ENCODE peak calls at places on chromosomes 16 and 17, in four cellular contexts. X is prostate gland, Y is upper lobe of left lung, V is sigmoid colon. D is an unnamed sample.

GRCh38 chr16:27033281-27033680 is 33.4 kb upstream of the C16orf82 start:
- DNase-seq in V (no peak), Y (no peak), X (no peak), D (no peak)

GRCh38 chr16:75550211-75550662 is 5.8 kb downstream of the TMEM231 start:
- DNase-seq in V (no peak), X (peak; percentile 20), Y (no peak), D (peak; percentile 31)

GRCh38 chr16:82055728-82056549 is 20.9 kb downstream of the HSD17B2 start:
- DNase-seq in V (no peak), X (peak; percentile 50), Y (no peak), D (no peak)

GRCh38 chr16:12496181-12496580 is 307.5 kb downstream of the CPPED1 start:
- DNase-seq in V (no peak), X (no peak), Y (no peak), D (no peak)

GRCh38 chr16:70573451-70574121 is 50.0 kb downstream of the SF3B3 start:
- DNase-seq in X (peak; percentile 52), V (peak; percentile 83), Y (no peak), D (no peak)

GRCh38 chr16:53822936-53823529 is 119.1 kb downstream of the FTO start:
- DNase-seq in V (no peak), Y (no peak), X (no peak), D (no peak)

GRCh38 chr16:23650674-23651073 is 9.4 kb downstream of the DCTN5 start:
- DNase-seq in V (no peak), X (no peak), Y (no peak), D (no peak)

GRCh38 chr17:3685174-3685812 is 10.7 kb downstream of the P2RX5 start:
- DNase-seq in V (no peak), X (no peak), Y (peak; percentile 69), D (no peak)

GRCh38 chr16:72501739-72502653 is 330.0 kb upstream of the PMFBP1 start:
- DNase-seq in Y (no peak), X (peak; percentile 34), V (no peak), D (peak; percentile 45)

GRCh38 chr17:34580685-34581445 is 1.5 kb downstream of the TMEM132E start:
- DNase-seq in V (no peak), X (no peak), Y (peak; percentile 83), D (no peak)

GRCh38 chr17:49214665-49215360 is 4.3 kb downstream of the ABI3 start:
- DNase-seq in Y (no peak), X (no peak), V (no peak), D (peak; percentile 79)

GRCh38 chr17:3914319-3914685 is 2.0 kb downstream of the P2RX1 start:
- DNase-seq in V (no peak), Y (no peak), X (no peak), D (peak; percentile 43)

GRCh38 chr17:65664296-65664695 is 102.8 kb upstream of the AXIN2 start:
- DNase-seq in X (no peak), Y (no peak), V (no peak), D (no peak)
- TF ChIP-seq CTCF in X (no peak), Y (no peak), V (no peak), D (no peak)

GRCh38 chr16:84087461-84088151 is 29.1 kb downstream of the MBTPS1 start:
- DNase-seq in V (no peak), X (no peak), Y (no peak), D (no peak)
- H3K4me1 ChIP-seq in V (no peaks in the 10 kb centered on the region), X (peaks cover 4% of the 10 kb centered on the region), Y (peaks cover 4% of the 10 kb centered on the region), D (no peaks in the 10 kb centered on the region)

GRCh38 chr17:2087597-2088211 is 32.8 kb downstream of the HIC1 start:
- DNase-seq in X (no peak), Y (no peak), V (peak; percentile 68), D (no peak)
- TF ChIP-seq POLR2AphosphoS5 in X (peak; percentile 29), Y (peak; percentile 79), V (peak; percentile 46), D (no peak)

GRCh38 chr16:29804455-29805231 is 1.7 kb upstream of the MAZ start:
- DNase-seq in X (peak; percentile 45), Y (no peak), V (peak; percentile 87), D (peak; percentile 39)

GRCh38 chr16:29806096-29806579 is at the start of gene MAZ:
- DNase-seq in V (no peak), Y (peak; percentile 95), X (no peak), D (no peak)

GRCh38 chr16:29806641-29807425 is 504 bp downstream of the MAZ start:
- DNase-seq in V (peak; percentile 84), X (peak; percentile 29), Y (peak; percentile 91), D (peak; percentile 44)

GRCh38 chr16:29804020-29804419 is 2.3 kb upstream of the MAZ start:
- DNase-seq in V (no peak), X (no peak), Y (no peak), D (no peak)

DNA sequence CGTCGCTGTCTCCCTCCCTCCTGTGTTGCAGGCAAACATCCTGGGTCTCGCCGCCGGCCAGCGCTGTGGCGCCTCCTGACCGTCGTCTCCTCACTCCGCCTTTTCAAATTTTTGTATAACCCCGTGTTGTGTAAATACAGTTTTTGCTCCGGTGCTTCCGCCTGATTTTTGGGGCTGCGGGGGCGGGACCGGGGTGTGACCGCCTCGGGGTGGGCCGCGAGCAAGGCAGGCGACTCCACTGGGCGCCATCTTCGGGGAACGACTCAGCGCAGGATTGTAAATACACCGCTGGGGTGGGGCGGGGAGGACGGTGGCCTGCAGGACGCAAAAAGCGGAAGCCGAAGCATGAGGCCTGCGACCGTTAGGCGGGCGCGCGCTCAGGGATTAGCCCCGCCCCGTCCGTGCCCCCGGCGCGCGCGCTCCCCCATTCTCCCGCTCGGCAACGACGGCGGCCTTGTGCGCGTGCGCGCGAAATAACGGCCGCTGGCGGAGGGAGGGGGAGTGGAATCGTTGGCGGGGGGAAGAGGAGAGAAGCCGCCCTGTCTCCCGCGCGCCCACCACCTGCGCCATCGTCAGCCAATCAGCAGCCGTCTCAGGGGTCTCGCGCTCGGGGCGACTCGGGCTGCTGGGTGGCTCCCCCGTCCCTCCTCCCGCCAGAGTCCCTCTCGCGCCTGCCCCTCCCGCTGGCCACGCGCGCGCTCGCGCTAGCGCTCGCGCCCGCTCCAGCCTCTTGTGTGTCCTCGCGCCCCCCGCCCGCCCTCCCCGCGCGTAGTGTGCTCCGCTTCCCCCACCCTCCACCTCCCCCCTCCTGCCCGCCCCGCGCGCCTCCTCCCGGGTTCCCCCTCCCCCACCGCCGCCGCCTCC is 865 bp upstream of the MAZ start:
- DNase-seq in Y (peak; percentile 99), V (peak; percentile 99), X (peak; percentile 97), D (peak; percentile 98)
- TF ChIP-seq CTCF in Y (peak; percentile 36), V (no peak), X (peak; percentile 44), D (no peak)

GRCh38 chr17:79835953-79836951 is 3.0 kb downstream of the CBX4 start:
- DNase-seq in V (no peak), X (peak; percentile 71), Y (peak; percentile 90), D (peak; percentile 90)

GRCh38 chr17:79838541-79839274 is 532 bp downstream of the CBX4 start:
- DNase-seq in X (peak; percentile 54), Y (peak; percentile 92), V (no peak), D (peak; percentile 55)

GRCh38 chr17:79836952-79837887 is 2.0 kb downstream of the CBX4 start:
- DNase-seq in Y (peak; percentile 87), X (peak; percentile 90), V (peak; percentile 93), D (peak; percentile 96)

GRCh38 chr17:79839363-79840203 is at the start of gene CBX4:
- DNase-seq in X (peak; percentile 96), V (peak; percentile 98), Y (peak; percentile 99), D (peak; percentile 97)

GRCh38 chr17:79837888-79838540 is 1.2 kb downstream of the CBX4 start:
- DNase-seq in V (no peak), Y (no peak), X (no peak), D (no peak)
- H3K4me1 ChIP-seq in V (no peaks in the 10 kb centered on the region), Y (peaks cover 62% of the 10 kb centered on the region), X (peaks cover 6% of the 10 kb centered on the region), D (peaks cover 82% of the 10 kb centered on the region)

DNA sequence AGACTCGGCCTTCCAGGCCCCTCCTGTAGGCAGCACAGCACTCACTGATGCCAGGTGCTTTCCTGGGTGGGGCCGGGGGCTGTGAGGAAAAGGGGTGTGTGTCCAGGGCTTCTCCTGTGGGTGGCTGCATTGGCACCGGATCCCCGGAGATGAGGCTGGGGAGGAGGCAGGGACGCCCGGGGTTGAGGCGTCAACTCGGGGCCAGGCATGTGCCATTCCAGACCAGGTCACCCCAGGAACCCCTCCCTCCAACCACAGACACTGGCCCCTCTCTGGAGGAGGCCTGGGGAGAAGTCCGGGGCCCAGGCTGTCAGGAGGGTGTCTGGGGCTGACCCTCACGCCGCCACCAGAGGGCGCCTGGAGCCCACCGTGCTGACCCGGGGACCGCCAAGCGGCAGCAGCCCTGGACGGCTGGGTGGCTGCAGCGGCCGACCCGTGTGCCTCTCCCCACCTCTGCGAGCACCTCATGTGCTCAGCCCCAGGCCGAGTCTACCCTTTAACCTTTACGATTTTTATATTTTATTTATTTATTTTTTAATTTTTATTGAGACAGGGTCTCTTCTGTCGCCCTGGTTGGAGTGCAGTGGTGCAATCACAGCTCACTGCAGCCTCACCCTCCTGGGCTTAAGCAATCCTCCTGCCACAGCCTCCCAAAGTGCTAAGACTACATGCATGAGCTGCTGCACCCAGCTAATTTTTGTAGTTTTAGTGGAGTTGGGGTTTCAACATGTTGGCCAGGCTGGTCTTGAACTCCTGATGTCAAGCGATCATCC is 3.2 kb upstream of the METRN start:
- DNase-seq in V (peak; percentile 87), X (peak; percentile 48), Y (peak; percentile 97), D (peak; percentile 83)
- TF ChIP-seq POLR2AphosphoS5 in V (no peak), X (peak; percentile 6), Y (no peak), D (peak; percentile 12)

GRCh38 chr17:21129023-21129681 is 2.4 kb downstream of the DHRS7B start:
- DNase-seq in Y (no peak), X (peak; percentile 24), V (no peak), D (no peak)

GRCh38 chr17:21127508-21128077 is 829 bp downstream of the DHRS7B start:
- DNase-seq in V (no peak), Y (no peak), X (no peak), D (no peak)

GRCh38 chr17:21124096-21124495 is 2.7 kb upstream of the DHRS7B start:
- DNase-seq in X (no peak), Y (no peak), V (no peak), D (no peak)

GRCh38 chr17:21125862-21126261 is 902 bp upstream of the DHRS7B start:
- DNase-seq in Y (no peak), V (no peak), X (no peak), D (no peak)

GRCh38 chr17:21126645-21127507 is at the start of gene DHRS7B:
- DNase-seq in V (peak; percentile 98), Y (peak; percentile 96), X (peak; percentile 97), D (peak; percentile 98)
- TF ChIP-seq CTCF in V (no peak), Y (no peak), X (no peak), D (no peak)

GRCh38 chr16:54886078-54886477 is 44.6 kb upstream of the IRX5 start:
- DNase-seq in Y (no peak), V (no peak), X (no peak), D (no peak)

GRCh38 chr16:54890381-54890780 is 40.3 kb upstream of the IRX5 start:
- DNase-seq in Y (no peak), X (no peak), V (no peak), D (no peak)
- H3K4me1 ChIP-seq in Y (no peaks in the 10 kb centered on the region), X (no peaks in the 10 kb centered on the region), V (no peaks in the 10 kb centered on the region), D (no peaks in the 10 kb centered on the region)